ENCODE peak calls at places on chromosome 7, in four cellular contexts. O is A549, X is HT-29, N is ovary. T is an unnamed sample.

GRCh38 chr7:159117366-159118219 is 27.1 kb downstream of the VIPR2 start:
- DNase-seq in O (no peak), X (no peak), N (peak; percentile 9), T (no peak)

GRCh38 chr7:158782638-158783490 is 46.4 kb downstream of the ESYT2 start:
- DNase-seq in O (peak; percentile 75), X (peak; percentile 63), N (peak; percentile 57), T (peak; percentile 45)

GRCh38 chr7:47295606-47296005 is 286.3 kb downstream of the TNS3 start:
- DNase-seq in O (no peak), X (no peak), N (no peak), T (no peak)

GRCh38 chr7:117220836-117221235 is 102.0 kb downstream of the WNT2 start:
- DNase-seq in O (no peak), X (no peak), N (no peak), T (no peak)

GRCh38 chr7:48366096-48366495 is 194.8 kb downstream of the ABCA13 start:
- DNase-seq in O (no peak), X (no peak), N (no peak), T (peak; percentile 78)

GRCh38 chr7:75854233-75854632 is 24.6 kb upstream of the RHBDD2 start:
- DNase-seq in O (no peak), X (no peak), N (no peak), T (no peak)

GRCh38 chr7:80087051-80087767 is 47.4 kb upstream of the GNAI1 start:
- DNase-seq in O (no peak), X (no peak), N (no peak), T (peak; percentile 19)

GRCh38 chr7:77327067-77327931 is 88.8 kb downstream of the GSAP start:
- DNase-seq in O (no peak), X (peak; percentile 19), N (no peak), T (peak; percentile 46)

GRCh38 chr7:149869867-149870266 is 3.9 kb upstream of the ATP6V0E2 start:
- DNase-seq in O (no peak), X (no peak), N (no peak), T (no peak)

GRCh38 chr7:85135931-85136330 is 50.9 kb downstream of the SEMA3D start:
- DNase-seq in O (no peak), X (no peak), N (no peak), T (peak; percentile 83)

GRCh38 chr7:26993816-26994810 is 101.7 kb downstream of the HOXA1 start:
- DNase-seq in O (no peak), X (no peak), N (no peak), T (no peak)

GRCh38 chr7:71735961-71736556 is 604.1 kb downstream of the GALNT17 start:
- DNase-seq in O (peak; percentile 53), X (peak; percentile 89), N (peak; percentile 72), T (peak; percentile 66)

GRCh38 chr7:131623154-131623553 is 66.7 kb upstream of the PODXL start:
- DNase-seq in O (no peak), X (no peak), N (no peak), T (no peak)

GRCh38 chr7:19920200-19920599 is 146.8 kb upstream of the TMEM196 start:
- DNase-seq in O (no peak), X (no peak), N (no peak), T (no peak)

GRCh38 chr7:120742370-120742769 is 115.6 kb downstream of the TSPAN12 start:
- DNase-seq in O (no peak), X (no peak), N (no peak), T (no peak)

GRCh38 chr7:79282051-79282694 is 171.3 kb downstream of the MAGI2 start:
- DNase-seq in O (peak; percentile 79), X (peak; percentile 73), N (peak; percentile 15), T (peak; percentile 71)

GRCh38 chr7:120852700-120853099 is 5.2 kb downstream of the TSPAN12 start:
- DNase-seq in O (no peak), X (no peak), N (no peak), T (no peak)

GRCh38 chr7:77473240-77474005 is 57.3 kb upstream of the GSAP start:
- DNase-seq in O (no peak), X (no peak), N (no peak), T (no peak)

GRCh38 chr7:3310884-3311283 is 9.8 kb downstream of the SDK1 start:
- DNase-seq in O (no peak), X (no peak), N (no peak), T (peak; percentile 7)

GRCh38 chr7:129959480-129960332 is 6.9 kb upstream of the UBE2H start:
- DNase-seq in O (peak; percentile 59), X (no peak), N (no peak), T (peak; percentile 8)

GRCh38 chr7:2821161-2821841 is 22.8 kb downstream of the GNA12 start:
- DNase-seq in O (peak; percentile 56), X (peak; percentile 56), N (peak; percentile 20), T (peak; percentile 68)

GRCh38 chr7:18659746-18660145 is 164.2 kb downstream of the HDAC9 start:
- DNase-seq in O (no peak), X (no peak), N (no peak), T (no peak)

GRCh38 chr7:7883394-7883793 is 85.2 kb upstream of the GLCCI1 start:
- DNase-seq in O (no peak), X (no peak), N (no peak), T (no peak)

GRCh38 chr7:127708788-127709187 is 56.8 kb downstream of the SND1 start:
- DNase-seq in O (peak; percentile 79), X (peak; percentile 89), N (peak; percentile 82), T (peak; percentile 80)

GRCh38 chr7:19707240-19707639 is 1.6 kb downstream of the POLR1F start:
- DNase-seq in O (no peak), X (no peak), N (no peak), T (no peak)

T was measured in PC-3.